ENCODE peak calls at places on chromosomes 2 and 18, in six cellular contexts. R is EH, W is caudate nucleus, Q is ELR, T is cardiac septum, L is posterior cingulate gyrus. J is an unnamed sample.

GRCh38 chr18:50748243-50749229 is 71.3 kb downstream of the MRO start:
- DNase-seq in R (no peak), W (no peak), Q (no peak), T (no peak), L (no peak), J (no peak)

GRCh38 chr2:239775623-239776440 is 249.3 kb downstream of the NDUFA10 start:
- DNase-seq in R (no peak), W (no peak), Q (no peak), T (no peak), L (no peak), J (no peak)

GRCh38 chr2:208065476-208065875 is 40.1 kb upstream of the PLEKHM3 start:
- DNase-seq in R (no peak), W (no peak), Q (no peak), T (no peak), L (no peak), J (no peak)

GRCh38 chr18:23487738-23488625 is 15.3 kb upstream of the RMC1 start:
- DNase-seq in R (peak; percentile 13), W (no peak), Q (peak; percentile 21), T (no peak), L (no peak), J (no peak)

GRCh38 chr2:108534577-108535379 is 508 bp downstream of the LIMS1 start:
- DNase-seq in R (peak; percentile 54), W (peak; percentile 24), Q (peak; percentile 69), T (peak; percentile 78), L (peak; percentile 10), J (peak; percentile 55)

GRCh38 chr2:209653164-209653563 is 118.5 kb upstream of the UNC80 start:
- DNase-seq in R (no peak), W (no peak), Q (no peak), T (no peak), L (no peak), J (no peak)

GRCh38 chr2:201860541-201861154 is 54.3 kb downstream of the CDK15 start:
- DNase-seq in R (peak; percentile 92), W (no peak), Q (peak; percentile 87), T (no peak), L (peak; percentile 41), J (peak; percentile 7)

GRCh38 chr18:27075828-27076227 is 109.3 kb downstream of the CHST9 start:
- DNase-seq in R (no peak), W (no peak), Q (no peak), T (no peak), L (no peak), J (no peak)

GRCh38 chr2:28085183-28085582 is 194.7 kb downstream of the BABAM2 start:
- DNase-seq in R (no peak), W (no peak), Q (no peak), T (no peak), L (no peak), J (no peak)

GRCh38 chr2:95388091-95388692 is 14.3 kb upstream of the FAHD2A start:
- DNase-seq in R (no peak), W (no peak), Q (no peak), T (no peak), L (no peak), J (no peak)

GRCh38 chr2:239194731-239195317 is 206.0 kb downstream of the HDAC4 start:
- DNase-seq in R (no peak), W (no peak), Q (no peak), T (peak; percentile 51), L (peak; percentile 45), J (no peak)

GRCh38 chr18:48869591-48869990 is 81.2 kb downstream of the SMAD7 start:
- DNase-seq in R (no peak), W (no peak), Q (no peak), T (no peak), L (no peak), J (no peak)

GRCh38 chr2:128016620-128017019 is 11.2 kb downstream of the SAP130 start:
- DNase-seq in R (no peak), W (no peak), Q (no peak), T (no peak), L (no peak), J (no peak)

GRCh38 chr2:67268806-67269205 is 128.3 kb upstream of the ETAA1 start:
- DNase-seq in R (peak; percentile 79), W (no peak), Q (peak; percentile 92), T (no peak), L (no peak), J (no peak)

GRCh38 chr2:23934296-23934695 is 6.0 kb upstream of the UBXN2A start:
- DNase-seq in R (no peak), W (no peak), Q (no peak), T (no peak), L (no peak), J (no peak)

GRCh38 chr18:50947899-50948298 is 19.9 kb upstream of the ELAC1 start:
- DNase-seq in R (peak; percentile 68), W (no peak), Q (peak; percentile 66), T (no peak), L (no peak), J (no peak)

GRCh38 chr2:112643488-112643887 is 2.3 kb upstream of the SLC20A1 start:
- DNase-seq in R (no peak), W (no peak), Q (no peak), T (no peak), L (no peak), J (no peak)

J was measured in CD4-positive, CD25-positive, alpha-beta regulatory T cell.